ENCODE peak calls at places on chromosomes 2 and 18, in five cellular contexts. Z, S, T, V and I are unnamed samples.

GRCh38 chr2:113854970-113855740 is 34.7 kb upstream of the ACTR3 start:
- DNase-seq in Z (no peak), S (no peak), T (peak; percentile 71), V (no peak), I (no peak)

GRCh38 chr2:55992465-55992864 is 68.9 kb upstream of the EFEMP1 start:
- DNase-seq in Z (no peak), S (no peak), T (no peak), V (no peak), I (no peak)

GRCh38 chr2:71945133-71945959 is 202.3 kb downstream of the CYP26B1 start:
- DNase-seq in Z (no peak), S (no peak), T (no peak), V (no peak), I (no peak)

GRCh38 chr2:20225294-20226151 is 593 bp upstream of the SDC1 start:
- DNase-seq in Z (peak; percentile 46), S (peak; percentile 37), T (peak; percentile 90), V (peak; percentile 80), I (peak; percentile 58)

GRCh38 chr2:85862426-85862825 is 26.4 kb downstream of the ST3GAL5 start:
- DNase-seq in Z (no peak), S (peak; percentile 43), T (no peak), V (no peak), I (no peak)

GRCh38 chr2:208175843-208176160 is 12.4 kb upstream of the CRYGA start:
- DNase-seq in Z (no peak), S (no peak), T (no peak), V (no peak), I (no peak)

GRCh38 chr18:62999392-62999791 is 284.1 kb downstream of the PHLPP1 start:
- DNase-seq in Z (no peak), S (no peak), T (no peak), V (no peak), I (no peak)

GRCh38 chr2:54298511-54298910 is 42.5 kb upstream of the TSPYL6 start:
- DNase-seq in Z (no peak), S (no peak), T (no peak), V (no peak), I (no peak)

GRCh38 chr2:66696374-66696773 is 261.4 kb downstream of the MEIS1 start:
- DNase-seq in Z (no peak), S (no peak), T (no peak), V (peak; percentile 38), I (no peak)